ENCODE peak calls at places on chromosomes 11 and 22, in six cellular contexts. N, L, F, B, U and D are unnamed samples.

GRCh38 chr11:22807855-22808558 is 21.6 kb downstream of the SVIP start:
- DNase-seq in B (no peak), F (no peak), N (no peak), U (no peak), L (peak; percentile 55), D (peak; percentile 14)

GRCh38 chr11:119288219-119288618 is 28.7 kb downstream of the MCAM start:
- DNase-seq in U (no peak), N (no peak), B (no peak), L (no peak), F (no peak), D (no peak)

GRCh38 chr11:46669606-46670243 is 30.7 kb downstream of the ARHGAP1 start:
- DNase-seq in L (peak; percentile 31), F (no peak), U (peak; percentile 32), B (no peak), N (no peak), D (no peak)

GRCh38 chr11:62269654-62270278 is at the start of gene SCGB2A2:
- DNase-seq in F (no peak), L (no peak), N (no peak), U (no peak), B (no peak), D (no peak)

GRCh38 chr11:58928082-58928574 is 11.2 kb upstream of the GLYATL1 start:
- DNase-seq in B (no peak), L (no peak), U (no peak), F (no peak), N (no peak), D (no peak)

GRCh38 chr22:36540867-36541642 is 12.1 kb upstream of the EIF3D start:
- DNase-seq in U (no peak), L (no peak), B (no peak), N (no peak), F (peak; percentile 22), D (no peak)

GRCh38 chr11:78564037-78564888 is 10.4 kb downstream of the NARS2 start:
- DNase-seq in L (peak; percentile 73), F (peak; percentile 63), B (no peak), U (no peak), N (no peak), D (no peak)

GRCh38 chr22:18078329-18079041 is 695 bp downstream of the PEX26 start:
- DNase-seq in L (peak; percentile 69), B (no peak), F (no peak), N (peak; percentile 15), U (no peak), D (peak; percentile 46)

GRCh38 chr22:38861927-38862326 is 10.1 kb downstream of the CBX6 start:
- DNase-seq in N (no peak), B (no peak), U (peak; percentile 50), L (no peak), F (no peak), D (no peak)

GRCh38 chr22:38859581-38860290 is 12.3 kb downstream of the CBX6 start:
- DNase-seq in F (no peak), U (no peak), B (no peak), N (no peak), L (no peak), D (no peak)

GRCh38 chr22:38862375-38863329 is 9.4 kb downstream of the CBX6 start:
- DNase-seq in B (no peak), U (peak; percentile 89), N (no peak), L (no peak), F (no peak), D (no peak)

GRCh38 chr22:38860291-38861169 is 11.5 kb downstream of the CBX6 start:
- DNase-seq in U (peak; percentile 42), N (no peak), F (no peak), B (no peak), L (no peak), D (no peak)

DNA sequence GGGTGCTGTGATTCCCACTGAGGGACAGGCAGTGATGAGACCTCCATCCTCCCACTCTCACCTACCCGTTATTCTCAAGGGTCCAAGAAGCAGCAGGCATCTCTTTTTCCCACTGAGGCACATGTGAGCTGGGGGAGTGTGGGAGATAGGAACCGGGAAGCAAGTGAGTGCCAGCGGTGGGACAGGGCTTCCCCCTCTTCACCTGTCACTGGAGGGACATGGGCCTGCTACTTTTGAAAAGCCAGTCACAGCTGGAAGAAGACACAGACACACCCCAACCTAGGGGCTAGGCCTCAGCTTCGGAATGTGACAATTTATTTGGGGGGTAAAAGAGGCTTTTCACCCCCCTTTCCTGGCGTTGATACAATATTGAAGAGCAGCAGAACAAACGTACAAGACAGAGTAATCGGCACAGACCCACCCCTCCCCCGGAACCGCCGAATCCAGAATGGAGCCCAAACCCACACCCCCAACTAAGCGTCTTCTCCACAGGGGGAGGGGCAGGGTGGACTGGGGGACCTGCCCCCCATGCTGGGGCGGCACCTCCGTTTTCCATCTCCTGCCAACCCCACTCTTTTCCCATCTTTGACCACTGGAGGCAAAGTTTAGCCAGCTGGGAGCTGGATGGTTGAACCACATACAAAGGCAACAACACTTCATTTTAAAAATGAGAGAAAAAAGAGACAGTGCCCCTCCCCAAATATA is 10.7 kb downstream of the CBX6 start:
- DNase-seq in U (peak; percentile 60), F (no peak), N (no peak), B (no peak), L (no peak), D (no peak)
- TF ChIP-seq CTCF in U (no peak), F (peak; percentile 42), N (peak; percentile 28), B (no peak), L (peak; percentile 23), D (no peak)

GRCh38 chr11:86537541-86538222 is 134.7 kb downstream of the ME3 start:
- DNase-seq in N (no peak), U (no peak), L (no peak), B (no peak), F (no peak), D (no peak)
- TF ChIP-seq CTCF in N (peak; percentile 18), U (no peak), L (no peak), B (peak; percentile 11), F (peak; percentile 25), D (no peak)

DNA sequence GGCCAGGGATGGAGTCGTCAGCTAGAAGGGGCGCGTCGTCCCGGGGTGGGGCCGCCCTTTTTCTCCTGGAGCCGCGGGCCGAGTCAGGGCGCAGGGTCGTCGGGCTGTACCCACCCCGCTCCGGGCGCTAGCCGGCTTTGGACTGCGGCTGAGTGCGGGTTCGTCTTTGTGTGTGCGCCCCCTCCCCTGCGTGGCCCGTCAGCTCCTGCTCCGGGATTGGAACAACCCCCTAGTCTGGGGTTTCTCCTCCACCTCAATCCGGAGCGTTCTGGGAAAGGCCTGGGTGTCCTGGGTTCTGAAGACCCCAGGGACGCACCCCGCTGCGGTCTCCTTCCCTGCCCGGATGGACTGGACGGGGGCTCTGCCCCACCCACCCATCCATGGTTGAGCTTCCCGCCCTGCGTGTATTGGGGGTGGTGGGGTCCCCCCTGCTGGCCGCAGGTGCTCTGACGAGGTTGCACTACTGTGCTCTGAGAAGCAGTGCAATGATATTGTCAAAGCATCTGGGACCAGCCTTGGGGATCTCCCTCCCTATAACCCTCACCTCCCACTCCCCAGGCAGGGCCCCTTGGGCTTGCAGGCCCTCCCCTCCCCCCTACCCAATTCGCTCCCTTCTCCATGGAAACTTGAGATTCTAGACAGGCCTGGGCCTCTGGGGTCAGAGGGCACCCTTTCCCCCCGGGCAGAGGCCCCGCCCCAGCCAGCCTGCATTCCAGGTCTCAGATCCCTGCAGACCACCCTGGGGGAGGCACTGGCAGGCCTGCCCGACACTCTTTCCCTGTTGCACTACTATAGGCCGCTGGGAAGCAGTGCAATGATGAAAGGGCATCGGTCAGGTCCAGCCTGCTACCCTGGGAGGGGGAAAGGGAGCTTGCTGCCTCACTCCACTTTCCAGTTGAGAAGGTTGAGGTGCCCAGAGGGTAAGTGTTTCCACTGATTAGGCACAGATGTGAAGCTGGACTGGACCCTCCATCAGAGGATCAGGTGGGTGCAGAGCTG is 10.7 kb downstream of the SDF2L1 start:
- DNase-seq in B (no peak), U (no peak), F (no peak), N (no peak), L (peak; percentile 40), D (no peak)
- TF ChIP-seq CTCF in B (no peak), U (no peak), F (no peak), N (peak; percentile 10), L (peak; percentile 52), D (no peak)

GRCh38 chr11:129910360-129910759 is 15.0 kb upstream of the NFRKB start:
- DNase-seq in B (no peak), L (no peak), U (no peak), F (no peak), N (no peak), D (no peak)
- TF ChIP-seq CTCF in B (no peak), L (no peak), U (no peak), F (no peak), N (no peak), D (no peak)

DNA sequence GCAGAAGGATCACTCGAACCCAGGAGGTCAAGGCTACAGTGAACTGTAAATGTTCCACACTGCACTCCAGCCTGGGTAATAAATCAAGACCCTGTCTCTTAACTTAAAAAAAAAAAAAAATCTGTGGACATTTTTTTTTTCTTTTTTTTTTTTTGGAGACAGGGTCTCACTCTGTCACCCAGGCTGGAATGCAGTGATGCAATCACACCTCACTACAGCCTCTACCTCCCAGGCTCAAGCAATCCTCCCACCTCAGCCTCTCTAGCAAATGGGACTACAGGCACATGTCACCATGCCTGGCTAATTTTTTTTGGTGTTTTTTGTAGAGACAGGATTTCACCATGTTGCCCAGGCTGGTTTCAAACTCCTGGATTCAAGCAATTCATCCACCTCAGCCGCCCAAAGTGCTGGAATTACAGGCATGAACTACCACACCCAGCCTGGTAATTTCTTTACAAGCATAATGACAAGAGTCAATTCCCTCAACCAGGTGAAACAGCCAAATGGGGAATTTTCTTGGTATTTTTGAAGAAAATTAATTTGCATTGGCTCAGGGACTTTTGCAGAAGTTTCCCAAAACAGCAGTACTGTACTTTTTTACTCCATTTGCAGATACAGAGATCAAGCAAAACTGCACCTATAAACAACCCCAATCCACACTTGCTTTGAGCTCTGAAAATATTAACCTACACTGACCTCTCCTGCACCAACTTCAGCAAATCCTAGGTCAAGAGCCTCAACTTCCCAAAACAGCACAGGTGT is 44.0 kb downstream of the MRTFA start:
- DNase-seq in B (no peak), U (no peak), L (peak; percentile 17), F (no peak), N (no peak), D (no peak)
- TF ChIP-seq CTCF in B (no peak), U (no peak), L (peak; percentile 10), F (no peak), N (no peak), D (no peak)

GRCh38 chr22:23376256-23376655 is 195.9 kb downstream of the BCR start:
- DNase-seq in F (no peak), N (no peak), U (no peak), L (peak; percentile 50), B (no peak), D (peak; percentile 57)
- TF ChIP-seq CTCF in F (no peak), N (peak; percentile 30), U (no peak), L (peak; percentile 62), B (peak; percentile 36), D (peak; percentile 61)

GRCh38 chr22:38056969-38057841 is at the start of gene PICK1:
- DNase-seq in N (peak; percentile 81), L (peak; percentile 85), F (peak; percentile 83), B (peak; percentile 85), U (peak; percentile 97), D (peak; percentile 92)
- TF ChIP-seq CTCF in N (no peak), L (no peak), F (no peak), B (no peak), U (peak; percentile 17), D (no peak)